ENCODE peak calls at places on chromosome 3, in eight cellular contexts. T is NCI-H1417, X is AG10803, R is WTC11, B is OCI-M1, D is T-helper 1 cell, U is choroid plexus epithelial cell, P is glutamatergic neuron. L is an unnamed sample.

GRCh38 chr3:174541708-174542107 is 317.4 kb upstream of the NAALADL2 start:
- DNase-seq in X (peak; percentile 40), T (no peak), P (no peak), U (peak; percentile 7), D (no peak), R (no peak), B (no peak), L (no peak)

GRCh38 chr3:194112120-194113106 is 23.5 kb upstream of the HES1 start:
- DNase-seq in P (no peak), T (no peak), B (no peak), X (no peak), U (no peak), R (no peak), D (no peak), L (no peak)

GRCh38 chr3:173396191-173397041 is 1.1 kb upstream of the NLGN1 start:
- DNase-seq in X (no peak), U (no peak), P (peak; percentile 22), B (peak; percentile 18), T (peak; percentile 27), D (no peak), R (peak; percentile 18), L (peak; percentile 50)

GRCh38 chr3:122859021-122859805 is 64.3 kb downstream of the SLC49A4 start:
- DNase-seq in B (no peak), P (no peak), R (no peak), D (no peak), X (no peak), T (no peak), U (no peak), L (no peak)

GRCh38 chr3:172647823-172648222 is 63.0 kb downstream of the NCEH1 start:
- DNase-seq in R (no peak), T (no peak), X (no peak), U (no peak), D (no peak), B (no peak), P (no peak), L (no peak)

GRCh38 chr3:69914395-69914794 is 85.1 kb upstream of the SAMMSON start:
- DNase-seq in T (no peak), U (no peak), B (no peak), X (no peak), D (no peak), P (no peak), R (no peak), L (no peak)

GRCh38 chr3:46361408-46362283 is 7.7 kb downstream of the CCR2 start:
- DNase-seq in P (no peak), R (no peak), X (peak; percentile 38), T (no peak), U (no peak), D (no peak), B (peak; percentile 58), L (peak; percentile 25)

GRCh38 chr3:159616234-159616825 is 372.3 kb upstream of the IL12A start:
- DNase-seq in D (no peak), T (peak; percentile 23), U (peak; percentile 75), X (peak; percentile 66), B (no peak), R (peak; percentile 59), P (peak; percentile 33), L (no peak)

GRCh38 chr3:47057212-47057671 is 77.8 kb downstream of the NBEAL2 start:
- DNase-seq in T (no peak), P (no peak), D (peak; percentile 46), U (peak; percentile 15), B (no peak), R (no peak), X (peak; percentile 48), L (no peak)

GRCh38 chr3:10283638-10284037 is 9.1 kb downstream of the GHRL start:
- DNase-seq in T (no peak), D (no peak), X (no peak), R (no peak), P (no peak), U (no peak), B (no peak), L (no peak)

GRCh38 chr3:49839193-49839809 is 17.1 kb downstream of the TRAIP start:
- DNase-seq in D (peak; percentile 78), P (peak; percentile 83), T (peak; percentile 34), B (peak; percentile 74), U (peak; percentile 89), R (peak; percentile 78), X (peak; percentile 79), L (peak; percentile 63)

L was measured in ecto neural progenitor cell.